ENCODE peak calls at places on chromosomes 12 and 14, in six cellular contexts. X is lower lobe of right lung, A is heart left ventricle, L is lung, H is PC-3, M is right cardiac atrium. W is an unnamed sample.

GRCh38 chr12:46385439-46385838 is 12.9 kb upstream of the SLC38A2 start:
- ATAC-seq in H (no peak), X (no peak), M (no peak), L (no peak), A (no peak), W (no peak)

GRCh38 chr12:26918321-26919215 is 19.2 kb downstream of the INTS13 start:
- ATAC-seq in H (peak), X (no peak), L (no peak), M (no peak), A (no peak), W (no peak)

GRCh38 chr14:70663707-70664179 is 22.0 kb downstream of the TTC9 start:
- ATAC-seq in A (peak), H (no peak), M (peak), L (peak), X (peak), W (no peak)

GRCh38 chr12:132339856-132340255 is 10.5 kb upstream of the GALNT9 start:
- ATAC-seq in X (no peak), M (no peak), A (no peak), L (no peak), H (no peak), W (no peak)

GRCh38 chr14:60590907-60591510 is 58.3 kb downstream of the SIX1 start:
- ATAC-seq in X (no peak), H (peak), A (no peak), L (no peak), M (no peak), W (no peak)

GRCh38 chr12:85874064-85874463 is at the start of gene NTS:
- ATAC-seq in H (no peak), M (no peak), L (no peak), X (no peak), A (no peak), W (no peak)

GRCh38 chr14:96285667-96286066 is 29.7 kb downstream of the BDKRB1 start:
- ATAC-seq in H (no peak), M (peak), X (no peak), A (peak), L (no peak), W (peak)

GRCh38 chr12:120855823-120856589 is 48.2 kb downstream of the SPPL3 start:
- ATAC-seq in A (peak), L (no peak), X (no peak), M (peak), H (no peak), W (no peak)

GRCh38 chr14:31763041-31763440 is 201.8 kb downstream of the NUBPL start:
- ATAC-seq in A (no peak), L (no peak), X (no peak), M (no peak), H (no peak), W (no peak)

GRCh38 chr14:36271939-36272907 is 48.2 kb downstream of the MBIP start:
- ATAC-seq in A (no peak), X (peak), L (peak), M (no peak), H (no peak), W (no peak)

GRCh38 chr14:94129758-94130414 is 482 bp upstream of the IFI27L2 start:
- ATAC-seq in X (peak), M (peak), L (peak), A (peak), H (peak), W (peak)

GRCh38 chr12:117850048-117850447 is 118.7 kb downstream of the KSR2 start:
- ATAC-seq in L (no peak), H (peak), M (no peak), X (peak), A (no peak), W (no peak)

GRCh38 chr12:93855265-93855664 is 178.1 kb downstream of the CRADD start:
- ATAC-seq in L (no peak), M (no peak), A (no peak), X (peak), H (no peak), W (no peak)

GRCh38 chr12:92775416-92775815 is 72.6 kb downstream of the PLEKHG7 start:
- ATAC-seq in A (no peak), X (no peak), M (no peak), H (no peak), L (no peak), W (no peak)

GRCh38 chr14:55131782-55132181 is 2.7 kb downstream of the LGALS3 start:
- ATAC-seq in M (peak), A (peak), X (peak), L (no peak), H (no peak), W (no peak)

GRCh38 chr14:87049886-87050820 is 942.8 kb downstream of the GALC start:
- ATAC-seq in H (no peak), M (no peak), X (no peak), L (no peak), A (no peak), W (no peak)

GRCh38 chr14:70754989-70755388 is 54.3 kb downstream of the MAP3K9 start:
- ATAC-seq in X (peak), A (peak), M (no peak), H (peak), L (peak), W (no peak)

GRCh38 chr12:67382206-67382871 is 113.2 kb downstream of the CAND1 start:
- ATAC-seq in A (no peak), H (no peak), L (no peak), M (no peak), X (no peak), W (no peak)
- H3K4me3 ChIP-seq in A (no peak), H (no peak), L (no peak), M (no peak), X (no peak), W (no peak)

GRCh38 chr14:100681111-100681510 is 45.6 kb upstream of the DLK1 start:
- ATAC-seq in A (no peak), X (no peak), L (no peak), H (no peak), M (no peak), W (no peak)

GRCh38 chr14:100684154-100684553 is 42.5 kb upstream of the DLK1 start:
- ATAC-seq in H (no peak), M (no peak), A (no peak), X (no peak), L (no peak), W (no peak)

GRCh38 chr14:100680439-100681051 is 46.1 kb upstream of the DLK1 start:
- ATAC-seq in L (no peak), H (peak), X (no peak), M (peak), A (peak), W (no peak)

GRCh38 chr14:100683578-100683977 is 43.1 kb upstream of the DLK1 start:
- ATAC-seq in X (no peak), L (no peak), A (no peak), H (no peak), M (no peak), W (no peak)

DNA sequence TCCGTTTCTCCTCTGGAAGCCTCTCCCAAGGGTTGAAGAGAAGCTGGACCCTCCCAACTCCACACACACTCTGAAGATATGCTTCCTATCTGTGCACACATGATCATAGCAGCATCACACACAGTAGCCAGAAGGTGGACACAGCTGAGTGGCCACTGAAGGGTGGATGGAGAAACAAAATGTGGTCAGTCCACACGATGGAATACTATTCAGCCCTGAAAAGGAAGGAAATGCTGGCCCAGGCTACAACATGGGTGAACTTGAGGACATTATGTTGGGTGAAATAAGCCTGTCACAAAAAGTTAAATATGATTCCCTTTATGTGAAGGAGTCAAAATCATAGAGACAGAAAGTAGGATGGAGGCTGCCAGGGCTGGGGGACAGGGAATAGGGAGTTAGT is 43.9 kb upstream of the DLK1 start:
- ATAC-seq in X (no peak), M (no peak), A (no peak), L (no peak), H (no peak), W (no peak)
- H3K4me3 ChIP-seq in X (no peak), M (no peak), A (no peak), L (no peak), H (no peak), W (no peak)

GRCh38 chr12:53758081-53758769 is 6.4 kb upstream of the CISTR start:
- ATAC-seq in A (no peak), X (no peak), M (no peak), H (no peak), L (no peak), W (no peak)
- H3K4me3 ChIP-seq in A (no peak), X (no peak), M (no peak), H (no peak), L (no peak), W (no peak)

GRCh38 chr12:54034784-54035310 is 2.0 kb downstream of the HOXC5 start:
- ATAC-seq in M (no peak), A (no peak), H (no peak), L (no peak), X (no peak), W (no peak)
- H3K4me3 ChIP-seq in M (no peak), A (no peak), H (no peak), L (no peak), X (no peak), W (no peak)

GRCh38 chr14:56795284-56795622 is 15.0 kb downstream of the OTX2 start:
- ATAC-seq in H (no peak), X (no peak), A (no peak), L (no peak), M (no peak), W (no peak)
- H3K4me3 ChIP-seq in H (no peak), X (no peak), A (no peak), L (no peak), M (no peak), W (no peak)

GRCh38 chr14:104976198-104977007 is 1.8 kb downstream of the AHNAK2 start:
- ATAC-seq in M (peak), X (peak), L (peak), H (peak), A (peak), W (peak)
- H3K4me3 ChIP-seq in M (no peak), X (no peak), L (no peak), H (peak), A (no peak), W (peak)

GRCh38 chr12:106135781-106136180 is 3.0 kb downstream of the NUAK1 start:
- ATAC-seq in A (no peak), X (no peak), M (no peak), H (peak), L (no peak), W (no peak)
- H3K4me3 ChIP-seq in A (peak), X (peak), M (peak), H (peak), L (no peak), W (peak)

DNA sequence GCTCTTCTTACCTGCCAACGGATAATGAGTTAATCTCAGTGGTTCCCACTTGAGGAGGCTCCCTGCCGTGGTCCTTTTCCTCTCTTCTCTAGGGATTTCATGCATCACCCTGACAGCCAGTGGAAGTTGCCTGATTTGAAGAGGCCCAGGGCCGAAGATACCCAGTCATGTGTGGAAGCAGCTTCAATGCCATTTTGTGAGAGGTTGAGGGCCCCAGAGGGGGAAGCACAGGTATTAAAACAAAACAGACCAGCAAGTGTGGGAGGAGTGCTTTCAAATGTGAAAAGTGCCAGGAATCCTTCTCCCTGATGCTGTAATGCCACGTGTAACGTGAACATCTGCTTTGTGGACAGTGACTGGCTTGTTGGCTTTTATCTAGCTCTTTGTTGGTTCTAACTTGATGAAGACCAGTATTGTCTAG is 1.5 kb downstream of the TCP11L2 start:
- ATAC-seq in L (no peak), X (no peak), M (no peak), H (no peak), A (no peak), W (no peak)
- H3K4me3 ChIP-seq in L (peak), X (peak), M (peak), H (peak), A (peak), W (peak)

W was measured in gastroesophageal sphincter.